ENCODE peak calls at places on chromosomes 5 and 9, in ten cellular contexts. M is mucosa of descending colon, W is stomach, V is cardiac fibroblast, U is adrenal gland, X is mammary epithelial cell, O is NB4, D is RWPE1, N is heart left ventricle, I is astrocyte. Y is an unnamed sample.

GRCh38 chr5:36346891-36347290 is 45.2 kb upstream of the RANBP3L start:
- DNase-seq in O (no peak), W (no peak), X (no peak), M (no peak), N (no peak), I (no peak), D (no peak), U (no peak), V (no peak), Y (no peak)

GRCh38 chr9:89461302-89461701 is 36.6 kb downstream of the SEMA4D start:
- DNase-seq in D (peak; percentile 51), W (no peak), V (peak; percentile 73), N (no peak), X (peak; percentile 61), O (peak; percentile 74), I (peak; percentile 84), M (no peak), U (peak; percentile 67), Y (no peak)

GRCh38 chr9:77899679-77900354 is 131.8 kb downstream of the GNAQ start:
- DNase-seq in O (no peak), D (no peak), I (peak; percentile 91), X (peak; percentile 82), M (no peak), V (peak; percentile 42), N (no peak), W (no peak), U (no peak), Y (no peak)

GRCh38 chr5:172284275-172284971 is 859 bp upstream of the UBTD2 start:
- DNase-seq in X (no peak), D (peak; percentile 31), I (no peak), M (no peak), U (peak; percentile 63), V (no peak), N (no peak), O (no peak), W (no peak), Y (no peak)

GRCh38 chr5:13985736-13986418 is 41.4 kb upstream of the DNAH5 start:
- DNase-seq in O (no peak), I (peak; percentile 73), W (no peak), V (peak; percentile 91), X (peak; percentile 74), M (no peak), N (no peak), U (peak; percentile 71), D (peak; percentile 82), Y (no peak)

GRCh38 chr5:44660251-44660650 is 148.5 kb upstream of the MRPS30 start:
- DNase-seq in M (no peak), N (no peak), I (no peak), U (no peak), V (no peak), D (no peak), X (peak; percentile 61), W (no peak), O (no peak), Y (no peak)

GRCh38 chr9:37446401-37446800 is 18.8 kb downstream of the ZBTB5 start:
- DNase-seq in I (no peak), U (no peak), W (no peak), X (no peak), D (no peak), O (no peak), N (no peak), M (no peak), V (no peak), Y (no peak)

GRCh38 chr5:57937501-57937900 is 454.9 kb upstream of the ACTBL2 start:
- DNase-seq in O (no peak), X (no peak), U (no peak), N (no peak), D (no peak), M (no peak), W (no peak), V (no peak), I (peak; percentile 10), Y (no peak)

GRCh38 chr5:156896545-156896944 is 46.5 kb downstream of the PPP1R2B start:
- DNase-seq in W (no peak), I (no peak), N (no peak), O (peak; percentile 12), D (peak; percentile 34), V (no peak), U (peak; percentile 56), M (no peak), X (no peak), Y (no peak)

GRCh38 chr5:133967715-133968056 is 739 bp downstream of the C5orf15 start:
- DNase-seq in U (no peak), V (peak; percentile 49), W (peak; percentile 28), N (no peak), M (no peak), I (no peak), X (peak; percentile 57), O (no peak), D (peak; percentile 48), Y (no peak)

GRCh38 chr5:163727028-163727427 is 221.6 kb downstream of the MAT2B start:
- DNase-seq in N (no peak), D (no peak), W (no peak), U (no peak), I (no peak), O (peak; percentile 21), V (no peak), M (no peak), X (no peak), Y (no peak)

GRCh38 chr5:132528866-132529634 is 14.3 kb downstream of the IL5 start:
- DNase-seq in M (no peak), O (peak; percentile 32), I (no peak), N (no peak), W (no peak), U (no peak), D (no peak), X (no peak), V (no peak), Y (no peak)
- TF ChIP-seq CTCF in M (no peak), O (no peak), I (no peak), N (no peak), W (no peak), U (no peak), D (no peak), X (no peak), V (no peak), Y (no peak)

GRCh38 chr9:19369107-19369506 is 10.9 kb downstream of the RPS6 start:
- DNase-seq in I (no peak), U (no peak), W (no peak), D (no peak), X (no peak), O (no peak), M (no peak), N (no peak), V (no peak), Y (no peak)

GRCh38 chr9:19372576-19372975 is 7.5 kb downstream of the RPS6 start:
- DNase-seq in X (no peak), U (no peak), D (no peak), W (no peak), M (no peak), O (peak; percentile 45), V (no peak), N (no peak), I (no peak), Y (no peak)

GRCh38 chr9:19373527-19373926 is 6.5 kb downstream of the RPS6 start:
- DNase-seq in N (no peak), M (no peak), X (no peak), U (no peak), I (no peak), D (no peak), O (peak; percentile 41), W (no peak), V (no peak), Y (no peak)

GRCh38 chr9:19375536-19375935 is 4.5 kb downstream of the RPS6 start:
- DNase-seq in U (no peak), X (no peak), O (peak; percentile 28), M (no peak), D (no peak), V (peak; percentile 40), I (peak; percentile 27), N (no peak), W (no peak), Y (no peak)

GRCh38 chr9:19371942-19372341 is 8.1 kb downstream of the RPS6 start:
- DNase-seq in X (no peak), O (peak; percentile 69), N (no peak), D (peak; percentile 13), U (no peak), I (no peak), W (no peak), M (no peak), V (no peak), Y (no peak)
- TF ChIP-seq CTCF in X (no peak), O (peak; percentile 17), N (no peak), D (peak; percentile 41), U (no peak), I (no peak), W (no peak), M (no peak), V (no peak), Y (no peak)

GRCh38 chr5:141853895-141854626 is 24.1 kb downstream of the PCDH1 start:
- DNase-seq in I (no peak), O (no peak), U (no peak), W (no peak), X (no peak), V (no peak), M (no peak), D (no peak), N (no peak), Y (no peak)
- TF ChIP-seq CTCF in I (no peak), O (no peak), U (no peak), W (no peak), X (no peak), V (no peak), M (no peak), D (no peak), N (no peak), Y (no peak)

GRCh38 chr5:148383564-148384388 is at the start of gene FBXO38:
- DNase-seq in N (peak; percentile 97), D (peak; percentile 99), W (peak; percentile 97), M (peak; percentile 97), X (peak; percentile 97), O (peak; percentile 97), V (peak; percentile 97), I (peak; percentile 95), U (peak; percentile 99), Y (peak; percentile 93)
- TF ChIP-seq CTCF in N (no peak), D (no peak), W (no peak), M (peak; percentile 10), X (no peak), O (no peak), V (no peak), I (no peak), U (no peak), Y (peak; percentile 6)

GRCh38 chr9:35859310-35859994 is 10.7 kb downstream of the OR13J1 start:
- DNase-seq in O (peak; percentile 45), X (peak; percentile 16), U (peak; percentile 78), V (no peak), D (no peak), N (no peak), W (peak; percentile 27), I (no peak), M (no peak), Y (no peak)
- TF ChIP-seq CTCF in O (no peak), X (no peak), U (no peak), V (no peak), D (no peak), N (no peak), W (no peak), I (no peak), M (no peak), Y (no peak)

Y was measured in GM10248.